ENCODE peak calls at places on chromosomes 2 and 18, in four cellular contexts. A, O, Z and L are unnamed samples.

GRCh38 chr2:126399001-126399400 is 257.0 kb upstream of the GYPC start:
- DNase-seq in A (no peak), O (no peak), Z (no peak), L (no peak)

GRCh38 chr18:7329036-7329435 is 98.1 kb downstream of the LRRC30 start:
- DNase-seq in A (no peak), O (no peak), Z (no peak), L (no peak)

GRCh38 chr18:8745355-8746014 is 40.1 kb downstream of the MTCL1 start:
- DNase-seq in A (no peak), O (no peak), Z (no peak), L (no peak)

GRCh38 chr2:204722691-204723090 is 177.4 kb downstream of the PARD3B start:
- DNase-seq in A (no peak), O (no peak), Z (no peak), L (no peak)

GRCh38 chr2:45974762-45975408 is 322.3 kb upstream of the EPAS1 start:
- DNase-seq in A (no peak), O (no peak), Z (no peak), L (peak; percentile 62)

GRCh38 chr2:143171817-143172216 is 42.6 kb downstream of the ARHGAP15 start:
- DNase-seq in A (no peak), O (no peak), Z (no peak), L (no peak)

GRCh38 chr18:48042431-48042830 is 112.0 kb upstream of the SMAD2 start:
- DNase-seq in A (no peak), O (no peak), Z (peak; percentile 29), L (no peak)

GRCh38 chr18:47969851-47970250 is 39.4 kb upstream of the SMAD2 start:
- DNase-seq in A (no peak), O (no peak), Z (no peak), L (no peak)

GRCh38 chr18:76349067-76349715 is 145.9 kb downstream of the ZNF516 start:
- DNase-seq in A (peak; percentile 66), O (peak; percentile 73), Z (no peak), L (peak; percentile 93)

GRCh38 chr2:97712693-97713295 is 582 bp upstream of the ZAP70 start:
- DNase-seq in A (no peak), O (no peak), Z (peak; percentile 75), L (no peak)

GRCh38 chr18:45121146-45121545 is 440.5 kb downstream of the SETBP1 start:
- DNase-seq in A (no peak), O (no peak), Z (no peak), L (no peak)

GRCh38 chr2:111122631-111123421 is 2.1 kb downstream of the BCL2L11 start:
- DNase-seq in A (peak; percentile 74), O (peak; percentile 72), Z (peak; percentile 92), L (no peak)

GRCh38 chr2:150075831-150076230 is 411.6 kb downstream of the RND3 start:
- DNase-seq in A (no peak), O (no peak), Z (no peak), L (no peak)

GRCh38 chr2:222703091-222703490 is 31.6 kb downstream of the MOGAT1 start:
- DNase-seq in A (no peak), O (no peak), Z (no peak), L (no peak)

GRCh38 chr18:67010916-67011315 is 407.0 kb upstream of the CDH19 start:
- DNase-seq in A (no peak), O (no peak), Z (no peak), L (no peak)

GRCh38 chr2:111058264-111058663 is 62.5 kb upstream of the BCL2L11 start:
- DNase-seq in A (no peak), O (no peak), Z (no peak), L (peak; percentile 45)

GRCh38 chr18:54151376-54151775 is 73.1 kb downstream of the MBD2 start:
- DNase-seq in A (no peak), O (no peak), Z (no peak), L (no peak)

GRCh38 chr2:112725545-112726457 is 5.0 kb downstream of the NT5DC4 start:
- DNase-seq in A (no peak), O (no peak), Z (no peak), L (peak; percentile 86)

GRCh38 chr2:112727276-112728028 is 6.6 kb downstream of the NT5DC4 start:
- DNase-seq in A (no peak), O (no peak), Z (no peak), L (peak; percentile 80)

GRCh38 chr2:112728029-112728362 is 7.2 kb downstream of the NT5DC4 start:
- DNase-seq in A (no peak), O (no peak), Z (no peak), L (no peak)

GRCh38 chr2:112724611-112725525 is 4.0 kb downstream of the NT5DC4 start:
- DNase-seq in A (no peak), O (no peak), Z (no peak), L (peak; percentile 90)

DNA sequence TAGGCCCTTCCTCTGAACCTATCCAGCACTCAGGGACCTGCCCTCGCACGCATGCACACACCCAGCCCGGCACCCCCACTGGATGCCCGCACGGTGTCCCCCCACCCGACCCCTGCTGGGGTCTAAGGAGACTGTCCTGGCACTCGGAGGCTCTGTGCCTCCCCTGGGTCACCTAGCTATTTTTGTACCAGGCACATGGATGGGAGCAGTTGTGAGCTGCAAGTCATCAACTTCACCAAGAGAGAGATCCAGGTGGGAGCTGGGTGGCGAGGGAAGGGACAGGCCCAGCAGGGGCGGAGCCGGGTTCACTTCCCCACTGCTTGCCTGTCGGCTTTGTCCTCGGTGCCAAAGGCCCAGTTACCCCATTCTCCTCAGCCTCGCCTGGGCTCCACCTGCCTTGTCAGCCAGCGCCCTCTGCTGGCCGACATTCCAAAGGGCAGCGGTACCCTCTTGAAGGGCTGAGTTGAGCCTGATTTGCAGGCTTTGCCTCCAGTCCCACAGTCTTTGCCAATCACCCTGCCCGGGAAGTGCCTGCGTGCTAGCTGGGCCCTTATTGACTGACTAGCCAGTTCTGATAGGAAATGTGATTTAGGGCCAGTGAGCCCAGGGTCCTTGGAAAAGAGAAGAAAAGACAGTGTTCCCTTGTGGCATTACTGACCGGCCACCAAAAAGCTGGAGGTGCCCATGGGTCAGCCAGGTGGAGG is 5.8 kb downstream of the NT5DC4 start:
- DNase-seq in A (peak; percentile 92), O (peak; percentile 92), Z (peak; percentile 99), L (peak; percentile 96)
- TF ChIP-seq POLR2AphosphoS5 in A (no peak), O (no peak), Z (peak; percentile 84), L (peak; percentile 39)

GRCh38 chr18:13799396-13799795 is 24.6 kb upstream of the MC5R start:
- DNase-seq in A (no peak), O (no peak), Z (no peak), L (peak; percentile 88)

GRCh38 chr18:13797157-13797611 is 26.8 kb upstream of the MC5R start:
- DNase-seq in A (no peak), O (no peak), Z (no peak), L (no peak)

GRCh38 chr18:13800505-13801259 is 23.3 kb upstream of the MC5R start:
- DNase-seq in A (peak; percentile 79), O (peak; percentile 76), Z (peak; percentile 80), L (no peak)

GRCh38 chr18:13804305-13804704 is 19.6 kb upstream of the MC5R start:
- DNase-seq in A (no peak), O (no peak), Z (no peak), L (peak; percentile 55)

GRCh38 chr18:13801260-13801601 is 22.7 kb upstream of the MC5R start:
- DNase-seq in A (no peak), O (no peak), Z (no peak), L (no peak)
- H3K4me3 ChIP-seq in A (no peak overlapping the region), O (peak overlapping the region; percentile 29), Z (peak overlapping the region; percentile 5), L (peak overlapping the region; percentile 46)

GRCh38 chr2:120563616-120564015 is 172.1 kb upstream of the GLI2 start:
- DNase-seq in A (no peak), O (no peak), Z (no peak), L (no peak)

GRCh38 chr2:120565929-120566328 is 169.7 kb upstream of the GLI2 start:
- DNase-seq in A (no peak), O (no peak), Z (no peak), L (no peak)

GRCh38 chr2:120565095-120565460 is 170.6 kb upstream of the GLI2 start:
- DNase-seq in A (no peak), O (no peak), Z (no peak), L (no peak)

GRCh38 chr2:120566331-120567035 is 169.2 kb upstream of the GLI2 start:
- DNase-seq in A (no peak), O (no peak), Z (no peak), L (no peak)

DNA sequence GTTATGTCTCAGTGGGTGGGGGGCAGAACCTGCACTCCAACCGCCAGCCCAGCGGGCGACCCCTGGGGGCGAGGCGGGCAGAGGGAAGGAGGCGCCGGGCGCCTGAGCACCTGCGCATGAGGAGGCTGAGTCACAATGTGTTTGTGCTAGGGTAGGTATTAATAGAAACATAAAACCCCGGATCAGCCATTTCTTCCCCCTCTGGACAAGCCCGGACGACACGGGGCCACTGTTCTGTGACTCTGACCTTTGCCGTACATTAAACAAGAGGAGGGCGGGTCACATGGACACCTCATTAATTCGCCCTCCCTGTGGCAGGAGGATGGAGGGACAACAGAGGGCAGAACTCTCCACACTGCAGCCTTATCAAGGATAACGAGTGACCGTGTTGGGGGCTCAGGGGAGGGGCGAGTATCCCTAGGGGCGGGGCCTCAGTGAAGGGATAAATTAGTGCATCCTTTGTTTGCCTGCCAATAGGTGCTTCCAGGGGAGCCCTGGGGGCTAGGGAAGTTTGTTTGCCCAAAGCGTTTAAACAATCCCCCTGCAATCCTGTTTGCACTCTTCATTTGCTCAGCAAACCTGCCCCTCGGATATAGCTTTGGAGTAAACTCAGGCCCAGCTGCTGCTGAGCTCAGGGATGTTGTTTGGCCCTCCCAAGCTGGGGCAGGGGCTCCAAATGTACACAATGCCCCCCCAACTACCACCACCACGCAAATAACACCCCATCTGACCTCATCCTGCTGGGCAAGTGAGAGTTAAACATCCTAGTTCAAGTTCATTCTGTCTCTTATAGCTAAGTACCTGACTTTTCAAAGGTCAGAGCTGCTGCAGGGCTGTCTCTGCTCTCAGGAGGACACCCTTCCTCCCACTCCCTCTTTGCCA is 171.2 kb upstream of the GLI2 start:
- DNase-seq in A (no peak), O (peak; percentile 39), Z (no peak), L (no peak)
- TF ChIP-seq CTCF in A (no peak), O (no peak), Z (no peak), L (no peak)

DNA sequence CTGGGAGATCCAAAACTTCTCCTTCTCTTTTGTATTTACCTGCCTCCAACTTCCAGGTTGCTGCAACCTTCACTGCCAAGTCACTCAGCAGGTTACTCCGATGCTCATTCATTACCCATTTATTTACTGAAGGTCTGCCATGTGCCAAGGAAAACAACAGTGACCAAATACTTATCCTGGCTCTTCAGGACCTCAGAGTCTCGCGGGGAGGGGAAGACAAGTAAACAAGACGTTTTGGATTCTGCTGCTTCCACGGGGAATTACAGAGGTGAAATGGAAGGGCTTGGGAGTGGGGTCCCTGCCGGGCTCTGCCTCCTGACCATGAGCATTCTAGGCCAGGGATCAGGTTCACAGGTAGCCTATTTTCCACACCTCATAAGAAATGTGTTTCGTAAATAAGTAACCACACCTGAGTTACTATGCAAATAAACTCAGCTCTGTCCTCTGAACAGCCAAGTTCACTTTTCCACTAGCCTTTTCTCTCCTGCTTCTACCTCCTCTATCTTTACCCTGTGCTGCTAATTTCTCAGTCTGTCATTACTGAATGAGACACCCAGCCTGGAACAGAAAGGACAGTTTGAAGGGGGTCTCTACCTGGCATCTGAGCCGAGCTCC is 68.1 kb downstream of the CLHC1 start:
- DNase-seq in A (no peak), O (no peak), Z (no peak), L (peak; percentile 64)
- TF ChIP-seq POLR2AphosphoS5 in A (no peak), O (no peak), Z (no peak), L (no peak)

DNA sequence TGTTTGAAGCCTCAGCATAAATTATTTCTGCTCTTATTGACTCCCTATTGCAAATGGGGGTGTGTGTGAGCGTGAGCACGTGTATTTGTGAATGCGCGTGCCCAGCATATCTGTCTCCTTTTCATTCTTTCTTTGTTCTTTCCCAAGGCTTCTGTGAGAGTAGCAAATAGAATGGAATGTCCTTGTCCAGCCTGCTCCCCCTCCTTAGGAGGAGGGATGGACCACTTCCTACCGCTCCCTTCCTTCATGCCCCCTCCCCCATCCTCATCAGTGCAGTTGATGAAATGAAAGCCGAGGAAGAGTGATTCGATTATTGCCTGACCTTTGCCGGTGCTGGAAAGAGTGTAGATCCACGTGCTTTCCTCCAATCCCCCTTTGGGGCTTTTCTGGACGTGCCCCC is 102.0 kb downstream of the CPO start:
- DNase-seq in A (no peak), O (no peak), Z (no peak), L (no peak)
- H3K4me3 ChIP-seq in A (no peak overlapping the region), O (no peak overlapping the region), Z (no peak overlapping the region), L (peak overlapping the region; percentile 26)